ENCODE peak calls at places on chromosome 22, in six cellular contexts. One of them, this sample, is unnamed.

GRCh38 chr22:23783496-23784167 is 3.1 kb upstream of the SMARCB1 start:
- DNase-seq in HCT116: no peak
- DNase-seq in CD4-positive, alpha-beta memory T cell: no peak
- DNase-seq in stimulated activated CD4-positive, alpha-beta T cell treated with anti-CD3 and anti-CD28 coated beads, Interleukin-12 subunit alpha, Interleukin-12 subunit beta, amount 100 ng/mL, for 24 hours: no peak
- DNase-seq in stimulated activated CD8-positive, alpha-beta memory T cell treated with anti-CD3 and anti-CD28 coated beads, Interleukin-2, amount 100 ng/mL, for 1 hour: no peak
- DNase-seq in NCI-H82: no peak
- DNase-seq in this sample: no peak

GRCh38 chr22:20154602-20155183 is 3.8 kb upstream of the CCDC188 start:
- DNase-seq in HCT116: no peak
- DNase-seq in CD4-positive, alpha-beta memory T cell: no peak
- DNase-seq in stimulated activated CD4-positive, alpha-beta T cell treated with anti-CD3 and anti-CD28 coated beads, Interleukin-12 subunit alpha, Interleukin-12 subunit beta, amount 100 ng/mL, for 24 hours: no peak
- DNase-seq in stimulated activated CD8-positive, alpha-beta memory T cell treated with anti-CD3 and anti-CD28 coated beads, Interleukin-2, amount 100 ng/mL, for 1 hour: no peak
- DNase-seq in NCI-H82: peak
- DNase-seq in this sample: no peak

GRCh38 chr22:49512471-49512870 is 315.2 kb downstream of the BRD1 start:
- DNase-seq in HCT116: no peak
- DNase-seq in CD4-positive, alpha-beta memory T cell: no peak
- DNase-seq in stimulated activated CD4-positive, alpha-beta T cell treated with anti-CD3 and anti-CD28 coated beads, Interleukin-12 subunit alpha, Interleukin-12 subunit beta, amount 100 ng/mL, for 24 hours: no peak
- DNase-seq in stimulated activated CD8-positive, alpha-beta memory T cell treated with anti-CD3 and anti-CD28 coated beads, Interleukin-2, amount 100 ng/mL, for 1 hour: no peak
- DNase-seq in NCI-H82: no peak
- DNase-seq in this sample: no peak

GRCh38 chr22:32672542-32672941 is 129.0 kb upstream of the TIMP3 start:
- DNase-seq in HCT116: no peak
- DNase-seq in CD4-positive, alpha-beta memory T cell: no peak
- DNase-seq in stimulated activated CD4-positive, alpha-beta T cell treated with anti-CD3 and anti-CD28 coated beads, Interleukin-12 subunit alpha, Interleukin-12 subunit beta, amount 100 ng/mL, for 24 hours: no peak
- DNase-seq in stimulated activated CD8-positive, alpha-beta memory T cell treated with anti-CD3 and anti-CD28 coated beads, Interleukin-2, amount 100 ng/mL, for 1 hour: no peak
- DNase-seq in NCI-H82: no peak
- DNase-seq in this sample: no peak

GRCh38 chr22:49771266-49772065 is 56.2 kb downstream of the BRD1 start:
- DNase-seq in HCT116: no peak
- DNase-seq in CD4-positive, alpha-beta memory T cell: no peak
- DNase-seq in stimulated activated CD4-positive, alpha-beta T cell treated with anti-CD3 and anti-CD28 coated beads, Interleukin-12 subunit alpha, Interleukin-12 subunit beta, amount 100 ng/mL, for 24 hours: no peak
- DNase-seq in stimulated activated CD8-positive, alpha-beta memory T cell treated with anti-CD3 and anti-CD28 coated beads, Interleukin-2, amount 100 ng/mL, for 1 hour: no peak
- DNase-seq in NCI-H82: no peak
- DNase-seq in this sample: no peak

GRCh38 chr22:35352214-35353111 is 28.4 kb upstream of the HMOX1 start:
- DNase-seq in HCT116: no peak
- DNase-seq in CD4-positive, alpha-beta memory T cell: no peak
- DNase-seq in stimulated activated CD4-positive, alpha-beta T cell treated with anti-CD3 and anti-CD28 coated beads, Interleukin-12 subunit alpha, Interleukin-12 subunit beta, amount 100 ng/mL, for 24 hours: peak
- DNase-seq in stimulated activated CD8-positive, alpha-beta memory T cell treated with anti-CD3 and anti-CD28 coated beads, Interleukin-2, amount 100 ng/mL, for 1 hour: no peak
- DNase-seq in NCI-H82: peak
- DNase-seq in this sample: no peak

GRCh38 chr22:41501209-41501608 is 32.3 kb downstream of the ACO2 start:
- DNase-seq in HCT116: no peak
- DNase-seq in CD4-positive, alpha-beta memory T cell: no peak
- DNase-seq in stimulated activated CD4-positive, alpha-beta T cell treated with anti-CD3 and anti-CD28 coated beads, Interleukin-12 subunit alpha, Interleukin-12 subunit beta, amount 100 ng/mL, for 24 hours: no peak
- DNase-seq in stimulated activated CD8-positive, alpha-beta memory T cell treated with anti-CD3 and anti-CD28 coated beads, Interleukin-2, amount 100 ng/mL, for 1 hour: no peak
- DNase-seq in NCI-H82: peak
- DNase-seq in this sample: no peak

GRCh38 chr22:40533712-40534378 is 102.7 kb downstream of the MRTFA start:
- DNase-seq in HCT116: no peak
- DNase-seq in CD4-positive, alpha-beta memory T cell: peak
- DNase-seq in stimulated activated CD4-positive, alpha-beta T cell treated with anti-CD3 and anti-CD28 coated beads, Interleukin-12 subunit alpha, Interleukin-12 subunit beta, amount 100 ng/mL, for 24 hours: peak
- DNase-seq in stimulated activated CD8-positive, alpha-beta memory T cell treated with anti-CD3 and anti-CD28 coated beads, Interleukin-2, amount 100 ng/mL, for 1 hour: peak
- DNase-seq in NCI-H82: peak
- DNase-seq in this sample: no peak

GRCh38 chr22:27194096-27194748 is 536.8 kb downstream of the MIAT start:
- DNase-seq in HCT116: no peak
- DNase-seq in CD4-positive, alpha-beta memory T cell: no peak
- DNase-seq in stimulated activated CD4-positive, alpha-beta T cell treated with anti-CD3 and anti-CD28 coated beads, Interleukin-12 subunit alpha, Interleukin-12 subunit beta, amount 100 ng/mL, for 24 hours: no peak
- DNase-seq in stimulated activated CD8-positive, alpha-beta memory T cell treated with anti-CD3 and anti-CD28 coated beads, Interleukin-2, amount 100 ng/mL, for 1 hour: no peak
- DNase-seq in NCI-H82: no peak
- DNase-seq in this sample: peak

GRCh38 chr22:21839765-21840140 is 27.7 kb downstream of the MAPK1 start:
- DNase-seq in HCT116: no peak
- DNase-seq in CD4-positive, alpha-beta memory T cell: no peak
- DNase-seq in stimulated activated CD4-positive, alpha-beta T cell treated with anti-CD3 and anti-CD28 coated beads, Interleukin-12 subunit alpha, Interleukin-12 subunit beta, amount 100 ng/mL, for 24 hours: no peak
- DNase-seq in stimulated activated CD8-positive, alpha-beta memory T cell treated with anti-CD3 and anti-CD28 coated beads, Interleukin-2, amount 100 ng/mL, for 1 hour: no peak
- DNase-seq in NCI-H82: no peak
- DNase-seq in this sample: no peak

GRCh38 chr22:30609260-30610185 is 2.5 kb downstream of the TCN2 start:
- DNase-seq in HCT116: no peak
- DNase-seq in CD4-positive, alpha-beta memory T cell: no peak
- DNase-seq in stimulated activated CD4-positive, alpha-beta T cell treated with anti-CD3 and anti-CD28 coated beads, Interleukin-12 subunit alpha, Interleukin-12 subunit beta, amount 100 ng/mL, for 24 hours: no peak
- DNase-seq in stimulated activated CD8-positive, alpha-beta memory T cell treated with anti-CD3 and anti-CD28 coated beads, Interleukin-2, amount 100 ng/mL, for 1 hour: no peak
- DNase-seq in NCI-H82: no peak
- DNase-seq in this sample: peak

GRCh38 chr22:38614331-38615122 is 41.7 kb downstream of the FAM227A start:
- DNase-seq in HCT116: no peak
- DNase-seq in CD4-positive, alpha-beta memory T cell: no peak
- DNase-seq in stimulated activated CD4-positive, alpha-beta T cell treated with anti-CD3 and anti-CD28 coated beads, Interleukin-12 subunit alpha, Interleukin-12 subunit beta, amount 100 ng/mL, for 24 hours: no peak
- DNase-seq in stimulated activated CD8-positive, alpha-beta memory T cell treated with anti-CD3 and anti-CD28 coated beads, Interleukin-2, amount 100 ng/mL, for 1 hour: no peak
- DNase-seq in NCI-H82: no peak
- DNase-seq in this sample: no peak

GRCh38 chr22:30855677-30856518 is 112.7 kb downstream of the MORC2 start:
- DNase-seq in HCT116: no peak
- DNase-seq in CD4-positive, alpha-beta memory T cell: no peak
- DNase-seq in stimulated activated CD4-positive, alpha-beta T cell treated with anti-CD3 and anti-CD28 coated beads, Interleukin-12 subunit alpha, Interleukin-12 subunit beta, amount 100 ng/mL, for 24 hours: no peak
- DNase-seq in stimulated activated CD8-positive, alpha-beta memory T cell treated with anti-CD3 and anti-CD28 coated beads, Interleukin-2, amount 100 ng/mL, for 1 hour: no peak
- DNase-seq in NCI-H82: no peak
- DNase-seq in this sample: no peak

GRCh38 chr22:29693671-29694070 is 26.1 kb upstream of the CABP7 start:
- DNase-seq in HCT116: no peak
- DNase-seq in CD4-positive, alpha-beta memory T cell: no peak
- DNase-seq in stimulated activated CD4-positive, alpha-beta T cell treated with anti-CD3 and anti-CD28 coated beads, Interleukin-12 subunit alpha, Interleukin-12 subunit beta, amount 100 ng/mL, for 24 hours: no peak
- DNase-seq in stimulated activated CD8-positive, alpha-beta memory T cell treated with anti-CD3 and anti-CD28 coated beads, Interleukin-2, amount 100 ng/mL, for 1 hour: no peak
- DNase-seq in NCI-H82: no peak
- DNase-seq in this sample: no peak

GRCh38 chr22:46432164-46433068 is 96.9 kb downstream of the TRMU start:
- DNase-seq in HCT116: no peak
- DNase-seq in CD4-positive, alpha-beta memory T cell: peak
- DNase-seq in stimulated activated CD4-positive, alpha-beta T cell treated with anti-CD3 and anti-CD28 coated beads, Interleukin-12 subunit alpha, Interleukin-12 subunit beta, amount 100 ng/mL, for 24 hours: no peak
- DNase-seq in stimulated activated CD8-positive, alpha-beta memory T cell treated with anti-CD3 and anti-CD28 coated beads, Interleukin-2, amount 100 ng/mL, for 1 hour: no peak
- DNase-seq in NCI-H82: no peak
- DNase-seq in this sample: peak

GRCh38 chr22:31526275-31526674 is 29.9 kb downstream of the SFI1 start:
- DNase-seq in HCT116: no peak
- DNase-seq in CD4-positive, alpha-beta memory T cell: no peak
- DNase-seq in stimulated activated CD4-positive, alpha-beta T cell treated with anti-CD3 and anti-CD28 coated beads, Interleukin-12 subunit alpha, Interleukin-12 subunit beta, amount 100 ng/mL, for 24 hours: peak
- DNase-seq in stimulated activated CD8-positive, alpha-beta memory T cell treated with anti-CD3 and anti-CD28 coated beads, Interleukin-2, amount 100 ng/mL, for 1 hour: no peak
- DNase-seq in NCI-H82: peak
- DNase-seq in this sample: no peak

GRCh38 chr22:37314315-37315046 is 32.2 kb downstream of the CYTH4 start:
- DNase-seq in HCT116: no peak
- DNase-seq in CD4-positive, alpha-beta memory T cell: peak
- DNase-seq in stimulated activated CD4-positive, alpha-beta T cell treated with anti-CD3 and anti-CD28 coated beads, Interleukin-12 subunit alpha, Interleukin-12 subunit beta, amount 100 ng/mL, for 24 hours: no peak
- DNase-seq in stimulated activated CD8-positive, alpha-beta memory T cell treated with anti-CD3 and anti-CD28 coated beads, Interleukin-2, amount 100 ng/mL, for 1 hour: no peak
- DNase-seq in NCI-H82: no peak
- DNase-seq in this sample: no peak

GRCh38 chr22:31857247-31857646 is 87.1 kb upstream of the YWHAH start:
- DNase-seq in HCT116: no peak
- DNase-seq in CD4-positive, alpha-beta memory T cell: no peak
- DNase-seq in stimulated activated CD4-positive, alpha-beta T cell treated with anti-CD3 and anti-CD28 coated beads, Interleukin-12 subunit alpha, Interleukin-12 subunit beta, amount 100 ng/mL, for 24 hours: no peak
- DNase-seq in stimulated activated CD8-positive, alpha-beta memory T cell treated with anti-CD3 and anti-CD28 coated beads, Interleukin-2, amount 100 ng/mL, for 1 hour: no peak
- DNase-seq in NCI-H82: peak
- DNase-seq in this sample: no peak

GRCh38 chr22:50270302-50271010 is at the start of gene MAPK11:
- DNase-seq in HCT116: no peak
- DNase-seq in CD4-positive, alpha-beta memory T cell: peak
- DNase-seq in stimulated activated CD4-positive, alpha-beta T cell treated with anti-CD3 and anti-CD28 coated beads, Interleukin-12 subunit alpha, Interleukin-12 subunit beta, amount 100 ng/mL, for 24 hours: peak
- DNase-seq in stimulated activated CD8-positive, alpha-beta memory T cell treated with anti-CD3 and anti-CD28 coated beads, Interleukin-2, amount 100 ng/mL, for 1 hour: peak
- DNase-seq in NCI-H82: peak
- DNase-seq in this sample: peak

GRCh38 chr22:21451545-21452520 is 15.4 kb upstream of the TMEM191C start:
- DNase-seq in HCT116: no peak
- DNase-seq in CD4-positive, alpha-beta memory T cell: no peak
- DNase-seq in stimulated activated CD4-positive, alpha-beta T cell treated with anti-CD3 and anti-CD28 coated beads, Interleukin-12 subunit alpha, Interleukin-12 subunit beta, amount 100 ng/mL, for 24 hours: no peak
- DNase-seq in stimulated activated CD8-positive, alpha-beta memory T cell treated with anti-CD3 and anti-CD28 coated beads, Interleukin-2, amount 100 ng/mL, for 1 hour: no peak
- DNase-seq in NCI-H82: no peak
- DNase-seq in this sample: no peak

GRCh38 chr22:49306632-49306975 is 521.1 kb downstream of the BRD1 start:
- DNase-seq in HCT116: no peak
- DNase-seq in CD4-positive, alpha-beta memory T cell: no peak
- DNase-seq in stimulated activated CD4-positive, alpha-beta T cell treated with anti-CD3 and anti-CD28 coated beads, Interleukin-12 subunit alpha, Interleukin-12 subunit beta, amount 100 ng/mL, for 24 hours: no peak
- DNase-seq in stimulated activated CD8-positive, alpha-beta memory T cell treated with anti-CD3 and anti-CD28 coated beads, Interleukin-2, amount 100 ng/mL, for 1 hour: no peak
- DNase-seq in NCI-H82: no peak
- DNase-seq in this sample: no peak

GRCh38 chr22:28075260-28075981 is 156.4 kb upstream of the PITPNB start:
- DNase-seq in HCT116: no peak
- DNase-seq in CD4-positive, alpha-beta memory T cell: no peak
- DNase-seq in stimulated activated CD4-positive, alpha-beta T cell treated with anti-CD3 and anti-CD28 coated beads, Interleukin-12 subunit alpha, Interleukin-12 subunit beta, amount 100 ng/mL, for 24 hours: no peak
- DNase-seq in stimulated activated CD8-positive, alpha-beta memory T cell treated with anti-CD3 and anti-CD28 coated beads, Interleukin-2, amount 100 ng/mL, for 1 hour: no peak
- DNase-seq in NCI-H82: peak
- DNase-seq in this sample: no peak

GRCh38 chr22:35467788-35468187 is 67.8 kb downstream of the MCM5 start:
- DNase-seq in HCT116: no peak
- DNase-seq in CD4-positive, alpha-beta memory T cell: no peak
- DNase-seq in stimulated activated CD4-positive, alpha-beta T cell treated with anti-CD3 and anti-CD28 coated beads, Interleukin-12 subunit alpha, Interleukin-12 subunit beta, amount 100 ng/mL, for 24 hours: no peak
- DNase-seq in stimulated activated CD8-positive, alpha-beta memory T cell treated with anti-CD3 and anti-CD28 coated beads, Interleukin-2, amount 100 ng/mL, for 1 hour: no peak
- DNase-seq in NCI-H82: peak
- DNase-seq in this sample: no peak

GRCh38 chr22:23383491-23384450 is 196.3 kb downstream of the IGLL1 start:
- DNase-seq in HCT116: no peak
- DNase-seq in CD4-positive, alpha-beta memory T cell: no peak
- DNase-seq in stimulated activated CD4-positive, alpha-beta T cell treated with anti-CD3 and anti-CD28 coated beads, Interleukin-12 subunit alpha, Interleukin-12 subunit beta, amount 100 ng/mL, for 24 hours: no peak
- DNase-seq in stimulated activated CD8-positive, alpha-beta memory T cell treated with anti-CD3 and anti-CD28 coated beads, Interleukin-2, amount 100 ng/mL, for 1 hour: no peak
- DNase-seq in NCI-H82: peak
- DNase-seq in this sample: no peak

GRCh38 chr22:22578702-22579424 is 19.8 kb upstream of the PRAME start:
- DNase-seq in HCT116: no peak
- DNase-seq in CD4-positive, alpha-beta memory T cell: no peak
- DNase-seq in stimulated activated CD4-positive, alpha-beta T cell treated with anti-CD3 and anti-CD28 coated beads, Interleukin-12 subunit alpha, Interleukin-12 subunit beta, amount 100 ng/mL, for 24 hours: no peak
- DNase-seq in stimulated activated CD8-positive, alpha-beta memory T cell treated with anti-CD3 and anti-CD28 coated beads, Interleukin-2, amount 100 ng/mL, for 1 hour: no peak
- DNase-seq in NCI-H82: peak
- DNase-seq in this sample: no peak

GRCh38 chr22:37503850-37504249 is 15.4 kb downstream of the CARD10 start:
- DNase-seq in HCT116: no peak
- DNase-seq in CD4-positive, alpha-beta memory T cell: no peak
- DNase-seq in stimulated activated CD4-positive, alpha-beta T cell treated with anti-CD3 and anti-CD28 coated beads, Interleukin-12 subunit alpha, Interleukin-12 subunit beta, amount 100 ng/mL, for 24 hours: no peak
- DNase-seq in stimulated activated CD8-positive, alpha-beta memory T cell treated with anti-CD3 and anti-CD28 coated beads, Interleukin-2, amount 100 ng/mL, for 1 hour: no peak
- DNase-seq in NCI-H82: no peak
- DNase-seq in this sample: no peak

GRCh38 chr22:29617922-29618629 is 14.6 kb downstream of the NF2 start:
- DNase-seq in HCT116: peak
- DNase-seq in CD4-positive, alpha-beta memory T cell: no peak
- DNase-seq in stimulated activated CD4-positive, alpha-beta T cell treated with anti-CD3 and anti-CD28 coated beads, Interleukin-12 subunit alpha, Interleukin-12 subunit beta, amount 100 ng/mL, for 24 hours: no peak
- DNase-seq in stimulated activated CD8-positive, alpha-beta memory T cell treated with anti-CD3 and anti-CD28 coated beads, Interleukin-2, amount 100 ng/mL, for 1 hour: no peak
- DNase-seq in NCI-H82: no peak
- DNase-seq in this sample: no peak

GRCh38 chr22:39432361-39432811 is 24.4 kb upstream of the MGAT3 start:
- DNase-seq in HCT116: no peak
- DNase-seq in CD4-positive, alpha-beta memory T cell: no peak
- DNase-seq in stimulated activated CD4-positive, alpha-beta T cell treated with anti-CD3 and anti-CD28 coated beads, Interleukin-12 subunit alpha, Interleukin-12 subunit beta, amount 100 ng/mL, for 24 hours: no peak
- DNase-seq in stimulated activated CD8-positive, alpha-beta memory T cell treated with anti-CD3 and anti-CD28 coated beads, Interleukin-2, amount 100 ng/mL, for 1 hour: no peak
- DNase-seq in NCI-H82: no peak
- DNase-seq in this sample: no peak

This sample was measured in LoVo.